ENCODE peak calls at places on chromosomes 4 and X, in six cellular contexts. N, B, O, P, X and C are unnamed samples.

GRCh38 chr4:137703225-137703624 is 170.9 kb upstream of the PCDH18 start:
- DNase-seq in N (no peak), B (no peak), O (no peak), P (no peak), X (no peak), C (no peak)

GRCh38 chr4:81164623-81165416 is 50.2 kb downstream of the PRKG2 start:
- DNase-seq in N (no peak), B (peak), O (no peak), P (peak), X (no peak), C (peak)

GRCh38 chr4:123093247-123093646 is 170.8 kb upstream of the NUDT6 start:
- DNase-seq in N (no peak), B (no peak), O (no peak), P (no peak), X (no peak), C (no peak)

GRCh38 chrX:49041683-49042529 is 1.3 kb downstream of the TFE3 start:
- DNase-seq in N (no peak), B (peak), O (peak), P (peak), X (no peak), C (peak)

GRCh38 chr4:93303440-93303839 is 525.1 kb upstream of the ATOH1 start:
- DNase-seq in N (no peak), B (no peak), O (no peak), P (no peak), X (no peak), C (no peak)

GRCh38 chr4:27764526-27764837 is 903.8 kb downstream of the STIM2 start:
- DNase-seq in N (no peak), B (no peak), O (no peak), P (no peak), X (no peak), C (peak)

GRCh38 chr4:165288639-165289428 is 38.6 kb upstream of the MSMO1 start:
- DNase-seq in N (no peak), B (peak), O (peak), P (peak), X (no peak), C (peak)

GRCh38 chr4:180827193-180827592 is 1416.0 kb upstream of the TENM3 start:
- DNase-seq in N (no peak), B (peak), O (no peak), P (peak), X (no peak), C (peak)

GRCh38 chrX:65987856-65988255 is 52.0 kb downstream of the VSIG4 start:
- DNase-seq in N (no peak), B (no peak), O (no peak), P (no peak), X (no peak), C (no peak)

GRCh38 chr4:76982638-76983579 is 33.4 kb downstream of the SEPTIN11 start:
- DNase-seq in N (no peak), B (peak), O (peak), P (peak), X (no peak), C (peak)

GRCh38 chr4:78513411-78513975 is 38.1 kb upstream of the ANXA3 start:
- DNase-seq in N (no peak), B (no peak), O (peak), P (no peak), X (no peak), C (no peak)

GRCh38 chr4:17511041-17511949 is 595 bp downstream of the QDPR start:
- DNase-seq in N (peak), B (peak), O (peak), P (peak), X (no peak), C (peak)

GRCh38 chrX:110825972-110826371 is 30.4 kb upstream of the CHRDL1 start:
- DNase-seq in N (no peak), B (no peak), O (no peak), P (no peak), X (no peak), C (no peak)

GRCh38 chr4:151418856-151419255 is 9.9 kb downstream of the FHIP1A start:
- DNase-seq in N (no peak), B (no peak), O (no peak), P (no peak), X (no peak), C (no peak)

GRCh38 chrX:125998432-125998831 is 167.7 kb downstream of the DCAF12L2 start:
- DNase-seq in N (no peak), B (no peak), O (no peak), P (peak), X (no peak), C (peak)

GRCh38 chr4:108080752-108081151 is 88.0 kb downstream of the LEF1 start:
- DNase-seq in N (no peak), B (no peak), O (no peak), P (no peak), X (no peak), C (no peak)

GRCh38 chr4:35559559-35560365 is 684.6 kb downstream of the ARAP2 start:
- DNase-seq in N (no peak), B (no peak), O (peak), P (no peak), X (no peak), C (no peak)

GRCh38 chr4:88743696-88744095 is 46.1 kb upstream of the NAP1L5 start:
- DNase-seq in N (no peak), B (peak), O (peak), P (peak), X (no peak), C (peak)

GRCh38 chr4:141195095-141195707 is 25.5 kb upstream of the ZNF330 start:
- DNase-seq in N (no peak), B (no peak), O (no peak), P (no peak), X (no peak), C (no peak)

GRCh38 chrX:30228526-30228925 is 1.9 kb upstream of the MAGEB3 start:
- DNase-seq in N (no peak), B (no peak), O (no peak), P (no peak), X (no peak), C (no peak)

GRCh38 chr4:15004701-15005301 is 2.5 kb downstream of the CPEB2 start:
- DNase-seq in N (peak), B (peak), O (peak), P (peak), X (no peak), C (peak)

GRCh38 chr4:78720994-78721677 is 55.0 kb upstream of the BMP2K start:
- DNase-seq in N (no peak), B (no peak), O (no peak), P (no peak), X (no peak), C (no peak)